ENCODE peak calls at places on chromosomes 11 and 22, in four cellular contexts. M, E, R and L are unnamed samples.
A peak's percentile ranks its signal among the peaks of the same experiment; 100 is the strongest.

GRCh38 chr11:76622481-76623094 is 48.0 kb downstream of the LRRC32 start:
- DNase-seq in M (no peak), E (no peak), R (no peak), L (no peak)

GRCh38 chr11:1017269-1018005 is 19.1 kb downstream of the MUC6 start:
- DNase-seq in M (no peak), E (no peak), R (no peak), L (no peak)

GRCh38 chr22:32200752-32201151 is 4.1 kb downstream of the RFPL2 start:
- DNase-seq in M (no peak), E (no peak), R (no peak), L (no peak)

GRCh38 chr22:29184886-29185575 is 20.7 kb upstream of the EMID1 start:
- DNase-seq in M (no peak), E (no peak), R (no peak), L (no peak)

GRCh38 chr11:64990222-64990918 is 6.4 kb downstream of the BATF2 start:
- DNase-seq in M (no peak), E (no peak), R (peak; percentile 23), L (no peak)

GRCh38 chr11:36088234-36088975 is 144.5 kb downstream of the LDLRAD3 start:
- DNase-seq in M (no peak), E (no peak), R (no peak), L (no peak)

GRCh38 chr22:17303840-17304779 is 65.2 kb upstream of the CECR2 start:
- DNase-seq in M (no peak), E (peak; percentile 46), R (no peak), L (peak; percentile 65)

GRCh38 chr11:78607691-78608090 is 33.0 kb upstream of the NARS2 start:
- DNase-seq in M (no peak), E (no peak), R (no peak), L (no peak)

GRCh38 chr11:7513210-7514098 is at the start of gene PPFIBP2:
- DNase-seq in M (no peak), E (peak; percentile 81), R (peak; percentile 66), L (no peak)

GRCh38 chr11:68388595-68389198 is 71.9 kb upstream of the PPP6R3 start:
- DNase-seq in M (no peak), E (no peak), R (no peak), L (no peak)
- TF ChIP-seq CTCF in M (no peak), E (no peak), R (no peak), L (no peak)

DNA sequence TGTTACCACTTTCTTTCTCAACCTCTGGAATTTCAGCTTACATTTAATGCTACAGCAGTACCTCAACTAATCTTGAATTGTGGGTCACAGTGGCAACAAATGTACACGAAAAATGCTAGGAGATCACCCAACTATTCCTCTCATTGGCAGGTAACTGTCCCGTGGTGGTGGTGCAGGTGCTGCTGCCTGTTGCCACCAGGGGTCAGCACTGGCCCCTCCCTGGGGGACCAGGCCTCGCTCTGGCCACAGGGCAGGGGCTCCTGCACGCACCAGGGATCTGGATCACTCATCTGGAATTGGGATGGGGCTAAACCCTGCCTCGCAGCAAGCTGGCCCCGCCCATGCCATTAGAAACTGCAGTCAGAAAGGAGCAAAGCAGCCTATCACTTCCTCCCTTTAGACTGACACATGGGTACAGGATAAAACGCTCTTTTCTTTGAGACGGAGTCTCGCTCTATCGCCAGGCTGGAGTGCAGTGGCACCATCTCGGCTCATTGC is 6.9 kb upstream of the POLDIP3 start:
- DNase-seq in M (no peak), E (peak; percentile 53), R (peak; percentile 68), L (no peak)
- TF ChIP-seq CTCF in M (peak; percentile 91), E (peak; percentile 82), R (peak; percentile 95), L (peak; percentile 95)

GRCh38 chr11:57205046-57205671 is 23.4 kb downstream of the LRRC55 start:
- DNase-seq in M (peak; percentile 82), E (no peak), R (peak; percentile 40), L (no peak)
- TF ChIP-seq CTCF in M (peak; percentile 50), E (no peak), R (no peak), L (no peak)

DNA sequence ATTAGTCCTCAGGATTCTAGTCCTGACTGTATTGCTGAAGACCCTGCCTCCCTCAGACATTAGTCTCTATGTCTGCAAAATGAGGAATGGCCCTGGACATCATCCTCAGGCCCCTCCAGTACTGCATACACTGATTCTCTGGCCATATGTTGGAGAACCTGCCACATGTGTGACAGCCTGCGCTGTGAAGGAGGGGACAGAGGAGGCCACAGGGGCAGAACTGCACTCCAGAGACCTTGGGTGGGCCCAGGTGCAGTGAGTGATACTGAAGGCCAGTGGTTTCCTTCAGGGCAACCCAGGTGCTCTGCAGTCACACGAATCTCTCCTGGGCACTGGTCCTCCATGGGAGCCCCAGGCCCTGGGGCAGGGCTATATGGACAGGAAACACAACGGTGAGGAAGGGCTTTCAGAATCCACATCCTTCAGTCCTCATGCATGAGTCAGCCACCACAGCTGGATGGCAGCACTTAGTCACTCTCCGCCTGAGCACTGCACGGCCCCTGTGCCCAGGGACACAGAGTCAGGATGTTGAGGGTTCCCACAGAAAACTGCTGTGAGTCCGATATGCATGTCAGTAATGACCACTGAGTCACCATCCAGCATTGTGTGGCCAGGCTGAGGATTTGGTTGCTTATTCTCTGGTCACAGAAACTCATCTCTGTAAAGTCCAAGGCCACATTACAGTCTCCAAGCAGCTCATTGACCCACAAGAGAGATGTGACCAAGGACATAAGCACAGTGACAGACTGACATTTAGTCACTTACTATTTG is 39.7 kb downstream of the ME3 start:
- DNase-seq in M (peak; percentile 87), E (no peak), R (peak; percentile 94), L (no peak)
- TF ChIP-seq CTCF in M (peak; percentile 27), E (no peak), R (peak; percentile 65), L (no peak)

DNA sequence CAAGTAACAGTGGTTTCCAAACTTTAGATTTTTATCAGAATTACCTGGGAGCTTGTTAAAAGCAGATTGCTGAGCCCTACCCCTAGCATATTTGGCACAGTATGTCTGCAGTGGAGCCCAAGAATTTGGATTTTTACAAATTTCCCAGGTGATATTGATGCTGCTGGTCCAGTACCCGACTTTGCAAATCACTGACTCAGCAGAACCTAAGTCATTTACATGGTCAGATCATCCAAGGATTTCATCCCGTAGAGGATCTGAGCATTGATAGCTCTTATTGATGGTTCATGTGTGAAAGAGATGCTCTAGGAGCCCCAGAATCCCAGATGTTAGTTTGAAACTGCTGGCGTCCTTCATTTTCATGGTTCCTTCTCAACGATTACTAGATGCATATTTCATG is 6.0 kb downstream of the C11orf97 start:
- DNase-seq in M (no peak), E (no peak), R (no peak), L (no peak)
- TF ChIP-seq CTCF in M (no peak), E (no peak), R (no peak), L (no peak)